ENCODE peak calls at places on chromosomes 5 and 9, in seven cellular contexts. One of them, this sample, is unnamed.
A peak's percentile ranks its signal among the peaks of the same experiment; 100 is the strongest.

GRCh38 chr9:86410281-86410680 is 56.1 kb upstream of the TUT7 start:
- DNase-seq in trophoblast cell: no peak
- DNase-seq in neuronal stem cell: no peak
- DNase-seq in mesenchymal stem cell: no peak
- DNase-seq in H9: peak; percentile 50
- DNase-seq in IMR-90: peak; percentile 37
- DNase-seq in H1: peak; percentile 55
- DNase-seq in this sample: peak; percentile 15

GRCh38 chr9:13143281-13143680 is 136.2 kb downstream of the MPDZ start:
- DNase-seq in trophoblast cell: no peak
- DNase-seq in neuronal stem cell: peak; percentile 12
- DNase-seq in mesenchymal stem cell: no peak
- DNase-seq in H9: no peak
- DNase-seq in IMR-90: no peak
- DNase-seq in H1: no peak
- DNase-seq in this sample: peak; percentile 2

GRCh38 chr9:121288874-121289553 is 21.1 kb downstream of the GSN start:
- DNase-seq in trophoblast cell: peak; percentile 90
- DNase-seq in neuronal stem cell: peak; percentile 45
- DNase-seq in mesenchymal stem cell: peak; percentile 84
- DNase-seq in H9: peak; percentile 86
- DNase-seq in IMR-90: peak; percentile 74
- DNase-seq in H1: peak; percentile 67
- DNase-seq in this sample: peak; percentile 96

GRCh38 chr5:39780341-39780740 is 355.6 kb upstream of the DAB2 start:
- DNase-seq in trophoblast cell: no peak
- DNase-seq in neuronal stem cell: no peak
- DNase-seq in mesenchymal stem cell: peak; percentile 27
- DNase-seq in H9: no peak
- DNase-seq in IMR-90: peak; percentile 58
- DNase-seq in H1: no peak
- DNase-seq in this sample: peak; percentile 96

GRCh38 chr9:16532681-16533450 is 337.6 kb downstream of the BNC2 start:
- DNase-seq in trophoblast cell: peak; percentile 44
- DNase-seq in neuronal stem cell: no peak
- DNase-seq in mesenchymal stem cell: peak; percentile 85
- DNase-seq in H9: no peak
- DNase-seq in IMR-90: peak; percentile 91
- DNase-seq in H1: no peak
- DNase-seq in this sample: no peak

GRCh38 chr5:55407059-55407684 is 99.4 kb downstream of the MTREX start:
- DNase-seq in trophoblast cell: peak; percentile 49
- DNase-seq in neuronal stem cell: no peak
- DNase-seq in mesenchymal stem cell: peak; percentile 68
- DNase-seq in H9: no peak
- DNase-seq in IMR-90: peak; percentile 64
- DNase-seq in H1: no peak
- DNase-seq in this sample: peak; percentile 49

GRCh38 chr5:113572716-113573115 is 59.2 kb downstream of the YTHDC2 start:
- DNase-seq in trophoblast cell: no peak
- DNase-seq in neuronal stem cell: no peak
- DNase-seq in mesenchymal stem cell: no peak
- DNase-seq in H9: no peak
- DNase-seq in IMR-90: no peak
- DNase-seq in H1: no peak
- DNase-seq in this sample: no peak

GRCh38 chr9:4228606-4229005 is 71.3 kb downstream of the GLIS3 start:
- DNase-seq in trophoblast cell: peak; percentile 48
- DNase-seq in neuronal stem cell: no peak
- DNase-seq in mesenchymal stem cell: peak; percentile 53
- DNase-seq in H9: no peak
- DNase-seq in IMR-90: peak; percentile 59
- DNase-seq in H1: no peak
- DNase-seq in this sample: peak; percentile 10

GRCh38 chr5:14744296-14745187 is 80.0 kb downstream of the OTULIN start:
- DNase-seq in trophoblast cell: no peak
- DNase-seq in neuronal stem cell: no peak
- DNase-seq in mesenchymal stem cell: no peak
- DNase-seq in H9: no peak
- DNase-seq in IMR-90: no peak
- DNase-seq in H1: no peak
- DNase-seq in this sample: no peak

GRCh38 chr5:149172261-149172660 is 31.0 kb downstream of the ABLIM3 start:
- DNase-seq in trophoblast cell: peak; percentile 36
- DNase-seq in neuronal stem cell: no peak
- DNase-seq in mesenchymal stem cell: peak; percentile 79
- DNase-seq in H9: no peak
- DNase-seq in IMR-90: peak; percentile 92
- DNase-seq in H1: no peak
- DNase-seq in this sample: no peak

GRCh38 chr9:109574061-109574882 is 76.2 kb upstream of the PTPN3 start:
- DNase-seq in trophoblast cell: peak; percentile 81
- DNase-seq in neuronal stem cell: peak; percentile 39
- DNase-seq in mesenchymal stem cell: peak; percentile 75
- DNase-seq in H9: no peak
- DNase-seq in IMR-90: peak; percentile 68
- DNase-seq in H1: no peak
- DNase-seq in this sample: peak; percentile 61

GRCh38 chr9:70519912-70520724 is 105.7 kb upstream of the KLF9 start:
- DNase-seq in trophoblast cell: no peak
- DNase-seq in neuronal stem cell: no peak
- DNase-seq in mesenchymal stem cell: no peak
- DNase-seq in H9: no peak
- DNase-seq in IMR-90: no peak
- DNase-seq in H1: no peak
- DNase-seq in this sample: no peak

GRCh38 chr5:88256872-88257271 is 11.8 kb downstream of the TMEM161B start:
- DNase-seq in trophoblast cell: peak; percentile 57
- DNase-seq in neuronal stem cell: no peak
- DNase-seq in mesenchymal stem cell: no peak
- DNase-seq in H9: peak; percentile 78
- DNase-seq in IMR-90: no peak
- DNase-seq in H1: peak; percentile 54
- DNase-seq in this sample: peak; percentile 69

GRCh38 chr5:134111741-134112647 is 2.5 kb upstream of the TCF7 start:
- DNase-seq in trophoblast cell: no peak
- DNase-seq in neuronal stem cell: no peak
- DNase-seq in mesenchymal stem cell: peak; percentile 26
- DNase-seq in H9: no peak
- DNase-seq in IMR-90: peak; percentile 62
- DNase-seq in H1: no peak
- DNase-seq in this sample: peak; percentile 88

GRCh38 chr9:135287627-135288026 is 192.0 kb upstream of the PPP1R26 start:
- DNase-seq in trophoblast cell: peak; percentile 52
- DNase-seq in neuronal stem cell: no peak
- DNase-seq in mesenchymal stem cell: no peak
- DNase-seq in H9: no peak
- DNase-seq in IMR-90: no peak
- DNase-seq in H1: no peak
- DNase-seq in this sample: no peak

GRCh38 chr5:179410291-179411160 is 65.3 kb upstream of the ADAMTS2 start:
- DNase-seq in trophoblast cell: no peak
- DNase-seq in neuronal stem cell: no peak
- DNase-seq in mesenchymal stem cell: no peak
- DNase-seq in H9: no peak
- DNase-seq in IMR-90: no peak
- DNase-seq in H1: peak; percentile 43
- DNase-seq in this sample: no peak

GRCh38 chr5:132005591-132005990 is 5.9 kb downstream of the ACSL6 start:
- DNase-seq in trophoblast cell: no peak
- DNase-seq in neuronal stem cell: no peak
- DNase-seq in mesenchymal stem cell: no peak
- DNase-seq in H9: no peak
- DNase-seq in IMR-90: no peak
- DNase-seq in H1: no peak
- DNase-seq in this sample: no peak

GRCh38 chr5:173699959-173700358 is 83.5 kb upstream of the BOD1 start:
- DNase-seq in trophoblast cell: peak; percentile 47
- DNase-seq in neuronal stem cell: no peak
- DNase-seq in mesenchymal stem cell: no peak
- DNase-seq in H9: no peak
- DNase-seq in IMR-90: no peak
- DNase-seq in H1: no peak
- DNase-seq in this sample: no peak

GRCh38 chr5:57494104-57495098 is 11.8 kb upstream of the ACTBL2 start:
- DNase-seq in trophoblast cell: peak; percentile 87
- DNase-seq in neuronal stem cell: no peak
- DNase-seq in mesenchymal stem cell: peak; percentile 97
- DNase-seq in H9: no peak
- DNase-seq in IMR-90: peak; percentile 98
- DNase-seq in H1: no peak
- DNase-seq in this sample: peak; percentile 87

GRCh38 chr9:128253140-128253990 is 22.4 kb downstream of the GOLGA2 start:
- DNase-seq in trophoblast cell: no peak
- DNase-seq in neuronal stem cell: no peak
- DNase-seq in mesenchymal stem cell: no peak
- DNase-seq in H9: no peak
- DNase-seq in IMR-90: no peak
- DNase-seq in H1: no peak
- DNase-seq in this sample: no peak

GRCh38 chr5:178340187-178340586 is 107.6 kb upstream of the PHYKPL start:
- DNase-seq in trophoblast cell: no peak
- DNase-seq in neuronal stem cell: no peak
- DNase-seq in mesenchymal stem cell: no peak
- DNase-seq in H9: no peak
- DNase-seq in IMR-90: no peak
- DNase-seq in H1: no peak
- DNase-seq in this sample: no peak

GRCh38 chr5:178336889-178337785 is 104.5 kb upstream of the PHYKPL start:
- DNase-seq in trophoblast cell: no peak
- DNase-seq in neuronal stem cell: no peak
- DNase-seq in mesenchymal stem cell: no peak
- DNase-seq in H9: no peak
- DNase-seq in IMR-90: no peak
- DNase-seq in H1: peak; percentile 45
- DNase-seq in this sample: no peak

GRCh38 chr5:178338750-178339144 is 106.1 kb upstream of the PHYKPL start:
- DNase-seq in trophoblast cell: no peak
- DNase-seq in neuronal stem cell: no peak
- DNase-seq in mesenchymal stem cell: no peak
- DNase-seq in H9: no peak
- DNase-seq in IMR-90: no peak
- DNase-seq in H1: no peak
- DNase-seq in this sample: no peak

GRCh38 chr5:178339272-178339671 is 106.7 kb upstream of the PHYKPL start:
- DNase-seq in trophoblast cell: no peak
- DNase-seq in neuronal stem cell: no peak
- DNase-seq in mesenchymal stem cell: no peak
- DNase-seq in H9: no peak
- DNase-seq in IMR-90: no peak
- DNase-seq in H1: no peak
- DNase-seq in this sample: no peak

GRCh38 chr5:178338126-178338749 is 105.6 kb upstream of the PHYKPL start:
- DNase-seq in trophoblast cell: no peak
- DNase-seq in neuronal stem cell: no peak
- DNase-seq in mesenchymal stem cell: no peak
- DNase-seq in H9: no peak
- DNase-seq in IMR-90: no peak
- DNase-seq in H1: peak; percentile 45
- DNase-seq in this sample: no peak
- H4K8ac ChIP-seq in trophoblast cell: no peak overlapping the region
- H4K8ac ChIP-seq in neuronal stem cell: no peak overlapping the region
- H4K8ac ChIP-seq in mesenchymal stem cell: no peak overlapping the region
- H4K8ac ChIP-seq in H9: no peak overlapping the region
- H4K8ac ChIP-seq in IMR-90: no peak overlapping the region
- H4K8ac ChIP-seq in H1: no peak overlapping the region
- H4K8ac ChIP-seq in this sample: no peak overlapping the region

GRCh38 chr5:95715799-95716461 is 15.2 kb upstream of the RHOBTB3 start:
- DNase-seq in trophoblast cell: peak; percentile 31
- DNase-seq in neuronal stem cell: no peak
- DNase-seq in mesenchymal stem cell: peak; percentile 65
- DNase-seq in H9: no peak
- DNase-seq in IMR-90: peak; percentile 76
- DNase-seq in H1: no peak
- DNase-seq in this sample: no peak
- H4K8ac ChIP-seq in trophoblast cell: peak overlapping the region; percentile 21
- H4K8ac ChIP-seq in neuronal stem cell: no peak overlapping the region
- H4K8ac ChIP-seq in mesenchymal stem cell: no peak overlapping the region
- H4K8ac ChIP-seq in H9: no peak overlapping the region
- H4K8ac ChIP-seq in IMR-90: no peak overlapping the region
- H4K8ac ChIP-seq in H1: no peak overlapping the region
- H4K8ac ChIP-seq in this sample: no peak overlapping the region

DNA sequence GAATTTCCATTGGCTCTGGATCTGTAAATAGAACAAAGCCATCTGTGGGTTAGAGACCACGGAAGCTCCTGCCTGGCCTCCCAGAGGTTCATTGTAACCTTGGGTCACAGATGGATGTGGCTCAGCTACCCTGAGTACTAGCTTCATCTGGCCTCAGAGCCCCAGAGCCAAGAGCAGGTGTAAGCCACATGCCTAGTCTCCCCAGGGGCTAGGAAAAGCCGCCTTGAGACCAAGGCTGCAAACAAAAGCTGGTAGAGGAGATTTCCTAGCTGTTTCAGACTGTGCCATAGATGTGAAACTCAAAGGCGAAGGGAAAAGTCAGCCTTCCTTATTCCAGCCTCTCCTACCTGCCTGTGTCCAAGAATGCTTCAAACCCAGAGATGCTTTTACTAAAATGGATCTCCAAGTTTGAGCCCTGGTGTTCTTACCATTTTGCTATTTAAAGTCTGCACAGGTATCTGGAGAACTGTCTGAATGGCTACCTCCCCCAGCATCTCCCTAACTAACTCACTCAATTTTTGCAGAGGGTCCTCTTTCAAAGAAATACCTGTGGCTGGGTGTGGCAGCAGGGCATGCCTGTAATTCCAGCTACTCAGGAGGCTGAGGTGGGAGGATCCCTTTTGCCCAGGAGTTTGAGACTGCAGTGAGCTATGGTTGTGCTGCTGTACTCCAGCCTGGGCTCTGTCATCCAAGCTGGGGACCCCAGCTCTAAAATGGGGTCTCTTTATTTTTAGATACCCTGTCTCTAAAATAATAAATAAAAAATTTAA is 42.3 kb upstream of the MAP1B start:
- DNase-seq in trophoblast cell: no peak
- DNase-seq in neuronal stem cell: no peak
- DNase-seq in mesenchymal stem cell: no peak
- DNase-seq in H9: peak; percentile 47
- DNase-seq in IMR-90: no peak
- DNase-seq in H1: no peak
- DNase-seq in this sample: peak; percentile 83
- H4K8ac ChIP-seq in trophoblast cell: no peak overlapping the region
- H4K8ac ChIP-seq in neuronal stem cell: no peak overlapping the region
- H4K8ac ChIP-seq in mesenchymal stem cell: no peak overlapping the region
- H4K8ac ChIP-seq in H9: no peak overlapping the region
- H4K8ac ChIP-seq in IMR-90: no peak overlapping the region
- H4K8ac ChIP-seq in H1: no peak overlapping the region
- H4K8ac ChIP-seq in this sample: no peak overlapping the region

GRCh38 chr9:18936094-18936871 is 96.7 kb downstream of the SAXO1 start:
- DNase-seq in trophoblast cell: no peak
- DNase-seq in neuronal stem cell: no peak
- DNase-seq in mesenchymal stem cell: no peak
- DNase-seq in H9: no peak
- DNase-seq in IMR-90: no peak
- DNase-seq in H1: no peak
- DNase-seq in this sample: no peak

GRCh38 chr9:18941060-18941746 is 91.8 kb downstream of the SAXO1 start:
- DNase-seq in trophoblast cell: no peak
- DNase-seq in neuronal stem cell: no peak
- DNase-seq in mesenchymal stem cell: no peak
- DNase-seq in H9: no peak
- DNase-seq in IMR-90: no peak
- DNase-seq in H1: no peak
- DNase-seq in this sample: no peak

GRCh38 chr9:18939943-18940342 is 93.1 kb downstream of the SAXO1 start:
- DNase-seq in trophoblast cell: no peak
- DNase-seq in neuronal stem cell: no peak
- DNase-seq in mesenchymal stem cell: no peak
- DNase-seq in H9: no peak
- DNase-seq in IMR-90: no peak
- DNase-seq in H1: no peak
- DNase-seq in this sample: no peak

GRCh38 chr9:18935521-18935920 is 97.5 kb downstream of the SAXO1 start:
- DNase-seq in trophoblast cell: no peak
- DNase-seq in neuronal stem cell: no peak
- DNase-seq in mesenchymal stem cell: no peak
- DNase-seq in H9: no peak
- DNase-seq in IMR-90: peak; percentile 57
- DNase-seq in H1: no peak
- DNase-seq in this sample: no peak
- H4K8ac ChIP-seq in trophoblast cell: no peak overlapping the region
- H4K8ac ChIP-seq in neuronal stem cell: no peak overlapping the region
- H4K8ac ChIP-seq in mesenchymal stem cell: no peak overlapping the region
- H4K8ac ChIP-seq in H9: no peak overlapping the region
- H4K8ac ChIP-seq in IMR-90: no peak overlapping the region
- H4K8ac ChIP-seq in H1: no peak overlapping the region
- H4K8ac ChIP-seq in this sample: no peak overlapping the region

This sample was measured in mesendoderm.